ENCODE peak calls at places on chromosome 10, in six cellular contexts. Z is naive thymus-derived CD4-positive, alpha-beta T cell; R is HCT116; Q is ovary; A is OCI-LY7; U is cardiac muscle cell. I is an unnamed sample. For H3K4me1 and H3K36me3, the result is how much of the 10 kb centered on the place peaks cover.

GRCh38 chr10:48503293-48503911 is 101.5 kb downstream of the ARHGAP22 start:
- DNase-seq in Z (no peak), R (no peak), Q (no peak), A (no peak), U (no peak), I (no peak)

GRCh38 chr10:21720090-21720489 is 186.1 kb downstream of the MLLT10 start:
- DNase-seq in Z (no peak), R (no peak), Q (no peak), A (no peak), U (peak), I (peak)

GRCh38 chr10:78171633-78172032 is 138.0 kb downstream of the RPS24 start:
- DNase-seq in Z (no peak), R (no peak), Q (no peak), A (peak), U (no peak), I (peak)

GRCh38 chr10:17527530-17528146 is 73.2 kb upstream of the ST8SIA6 start:
- DNase-seq in Z (no peak), R (no peak), Q (no peak), A (no peak), U (no peak), I (peak)

GRCh38 chr10:123858907-123859650 is 32.5 kb downstream of the CPXM2 start:
- DNase-seq in Z (no peak), R (no peak), Q (no peak), A (no peak), U (no peak), I (no peak)

GRCh38 chr10:129545257-129545656 is 78.2 kb downstream of the MGMT start:
- DNase-seq in Z (no peak), R (no peak), Q (no peak), A (no peak), U (no peak), I (no peak)

GRCh38 chr10:33986515-33986914 is 652.0 kb upstream of the NRP1 start:
- DNase-seq in Z (no peak), R (no peak), Q (no peak), A (no peak), U (no peak), I (no peak)

GRCh38 chr10:99742240-99742639 is 10.2 kb downstream of the CUTC start:
- DNase-seq in Z (no peak), R (no peak), Q (no peak), A (no peak), U (no peak), I (no peak)

GRCh38 chr10:28217848-28218247 is 85.0 kb downstream of the MPP7 start:
- DNase-seq in Z (peak), R (peak), Q (no peak), A (no peak), U (no peak), I (no peak)

GRCh38 chr10:77319557-77319956 is 318.1 kb downstream of the KCNMA1 start:
- DNase-seq in Z (no peak), R (no peak), Q (no peak), A (no peak), U (no peak), I (no peak)

GRCh38 chr10:36759111-36759805 is 366.1 kb upstream of the ANKRD30A start:
- DNase-seq in Z (no peak), R (no peak), Q (no peak), A (no peak), U (no peak), I (no peak)

GRCh38 chr10:78149193-78149592 is 115.5 kb downstream of the RPS24 start:
- DNase-seq in Z (no peak), R (no peak), Q (no peak), A (no peak), U (no peak), I (no peak)

GRCh38 chr10:121455377-121455776 is 142.9 kb downstream of the FGFR2 start:
- DNase-seq in Z (no peak), R (no peak), Q (no peak), A (no peak), U (peak), I (no peak)

GRCh38 chr10:100019824-100020160 is 10.0 kb upstream of the DNMBP start:
- DNase-seq in Z (no peak), R (no peak), Q (no peak), A (peak), U (no peak), I (no peak)

GRCh38 chr10:9331583-9332008 is 1277.1 kb downstream of the GATA3 start:
- DNase-seq in Z (peak), R (peak), Q (no peak), A (peak), U (peak), I (peak)

GRCh38 chr10:102347236-102347828 is 48.2 kb upstream of the NFKB2 start:
- DNase-seq in Z (no peak), R (peak), Q (no peak), A (peak), U (peak), I (peak)

GRCh38 chr10:3136763-3137611 is 35.6 kb downstream of the PITRM1 start:
- DNase-seq in Z (no peak), R (no peak), Q (peak), A (no peak), U (no peak), I (no peak)

GRCh38 chr10:116767235-116767634 is 24.9 kb upstream of the HSPA12A start:
- DNase-seq in Z (no peak), R (no peak), Q (peak), A (no peak), U (no peak), I (no peak)

DNA sequence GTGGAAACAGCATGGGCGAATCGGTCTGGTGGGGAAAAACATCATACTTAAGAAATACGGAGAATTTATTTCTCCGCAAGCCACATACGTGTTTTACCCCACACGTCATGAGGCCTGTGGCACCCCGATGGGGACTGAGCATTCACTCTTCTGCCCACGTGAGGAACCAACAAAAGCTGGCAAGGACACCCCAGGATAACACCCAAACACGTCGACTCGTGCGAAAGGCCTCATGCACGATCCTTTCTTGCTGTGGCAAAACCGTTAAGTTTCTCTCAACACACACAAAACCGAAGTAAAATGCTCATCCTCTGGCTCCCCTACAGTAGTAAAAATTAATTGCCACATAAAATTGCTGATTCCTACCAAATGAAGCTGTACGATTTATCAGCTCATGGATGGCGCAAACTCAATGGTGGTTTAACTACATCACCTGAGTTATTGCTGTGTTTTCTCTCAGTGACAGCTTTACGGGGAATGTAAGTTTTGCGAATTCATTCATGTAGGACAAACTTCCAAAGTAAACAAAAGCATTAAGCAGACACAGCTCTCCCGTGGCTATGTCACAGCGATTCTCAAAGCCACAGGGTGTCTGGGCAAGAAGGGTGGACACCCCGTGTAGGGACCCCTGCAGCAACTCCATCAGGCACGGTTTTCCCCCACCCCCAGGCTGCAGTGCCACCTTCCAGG is 97.0 kb downstream of the CTBP2 start:
- DNase-seq in Z (no peak), R (no peak), Q (no peak), A (no peak), U (no peak), I (no peak)
- H3K4me1 ChIP-seq in Z (under half), R (half or more), Q (under half), A (half or more), U (under half), I (under half)

DNA sequence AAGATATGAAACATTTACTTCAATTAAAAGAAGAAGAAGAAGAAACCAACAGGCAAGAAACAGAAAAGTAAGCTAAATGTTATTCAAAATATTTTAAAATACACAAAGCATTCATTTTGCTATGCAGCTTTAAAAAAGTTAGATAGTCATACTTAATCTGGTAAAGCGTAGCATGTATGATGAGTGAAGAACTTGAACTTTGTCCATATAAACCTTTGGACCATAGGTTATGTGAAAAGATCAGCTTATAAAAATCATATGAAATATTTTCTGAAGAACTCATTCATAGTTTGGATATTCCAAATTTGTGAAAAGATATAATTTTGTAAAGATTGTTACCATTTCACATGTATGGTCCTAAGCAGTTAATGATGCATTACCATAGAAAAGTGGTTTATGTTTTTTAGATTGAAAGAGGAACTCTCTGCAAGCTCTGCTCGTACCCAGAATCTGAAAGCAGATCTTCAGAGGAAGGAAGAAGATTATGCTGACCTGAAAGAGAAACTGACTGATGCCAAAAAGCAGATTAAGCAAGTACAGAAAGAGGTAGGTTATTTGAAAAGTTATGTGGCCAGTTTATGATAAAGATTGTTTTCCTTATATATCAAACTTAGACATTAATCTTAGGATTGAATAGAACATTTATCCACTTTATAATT is 37.3 kb downstream of the KIF20B start:
- DNase-seq in Z (no peak), R (no peak), Q (no peak), A (peak), U (no peak), I (no peak)
- H3K36me3 ChIP-seq in Z (under half), R (under half), Q (under half), A (half or more), U (under half), I (half or more)

DNA sequence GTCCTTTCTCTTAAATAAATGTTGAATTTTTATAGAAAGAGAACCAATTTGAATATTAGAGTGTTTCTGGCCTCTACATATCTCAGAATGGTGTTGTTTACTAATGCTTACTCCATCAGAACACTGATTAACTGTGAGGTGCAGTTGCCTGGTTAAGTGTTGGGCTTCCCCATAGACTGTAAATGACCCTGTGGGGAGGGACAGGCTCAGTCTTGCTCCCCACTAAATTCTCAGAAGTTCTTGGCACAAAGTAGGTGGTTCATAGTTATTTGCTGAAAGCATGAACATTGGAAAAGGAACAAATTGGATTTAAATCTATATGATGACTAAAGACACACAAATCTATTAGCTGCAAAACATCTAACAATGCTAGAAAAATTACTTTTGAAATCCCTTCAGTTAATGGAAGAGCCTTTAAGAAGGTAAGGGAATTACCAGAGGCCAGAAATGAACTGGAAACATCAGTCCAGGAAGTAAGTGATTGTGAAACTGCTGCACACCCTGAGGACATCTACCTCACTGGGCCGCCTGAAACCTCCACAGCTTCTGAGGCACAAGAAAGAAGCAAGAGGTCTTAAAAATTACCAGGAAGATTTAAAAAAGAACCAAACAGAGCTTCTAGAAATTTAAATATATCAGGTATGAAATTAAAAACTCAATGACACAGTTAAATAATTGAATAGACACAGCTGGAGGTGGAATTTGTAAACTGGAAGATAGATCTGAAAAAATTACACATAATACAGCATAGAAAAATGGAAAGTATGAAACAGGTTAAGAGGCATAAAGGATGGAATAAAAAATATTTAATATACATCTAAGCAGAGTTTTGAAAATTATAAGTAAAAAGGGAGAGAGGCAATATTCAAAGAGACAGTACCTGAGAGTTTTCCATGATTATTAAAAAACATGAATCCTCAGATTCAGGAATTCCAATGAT is 17.8 kb upstream of the COMTD1 start:
- DNase-seq in Z (no peak), R (no peak), Q (no peak), A (no peak), U (no peak), I (no peak)
- H3K4me3 ChIP-seq in Z (no peak), R (no peak), Q (no peak), A (no peak), U (no peak), I (no peak)

DNA sequence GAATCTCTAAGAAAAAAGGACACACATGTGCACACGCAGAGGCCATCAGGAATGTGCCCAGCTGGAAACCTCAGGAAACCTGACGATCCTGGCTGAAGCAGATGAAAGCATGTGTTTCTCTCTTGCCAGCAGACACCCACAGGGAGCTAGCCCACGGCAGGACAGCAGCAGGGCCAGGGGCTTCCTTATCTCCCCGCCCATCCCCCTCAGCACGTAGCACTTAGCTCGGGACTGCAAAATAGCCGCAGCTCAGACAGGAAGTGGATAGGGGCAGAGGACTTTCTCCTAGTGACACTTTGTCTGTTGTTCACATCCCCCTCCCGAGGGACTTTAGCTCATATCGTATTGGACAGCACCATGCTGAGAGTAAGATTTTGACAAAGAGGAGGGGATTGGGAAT is 63.9 kb downstream of the MKI67 start:
- DNase-seq in Z (no peak), R (no peak), Q (no peak), A (peak), U (peak), I (no peak)
- H3K4me1 ChIP-seq in Z (half or more), R (under half), Q (under half), A (half or more), U (under half), I (under half)

GRCh38 chr10:68725016-68725415 is 4.0 kb downstream of the CCAR1 start:
- DNase-seq in Z (no peak), R (no peak), Q (no peak), A (no peak), U (no peak), I (no peak)
- H3K36me3 ChIP-seq in Z (under half), R (under half), Q (under half), A (half or more), U (under half), I (half or more)

GRCh38 chr10:97570146-97570788 is 2.3 kb upstream of the ANKRD2 start:
- DNase-seq in Z (no peak), R (no peak), Q (no peak), A (no peak), U (no peak), I (no peak)
- H3K4me3 ChIP-seq in Z (no peak), R (no peak), Q (no peak), A (no peak), U (no peak), I (no peak)

DNA sequence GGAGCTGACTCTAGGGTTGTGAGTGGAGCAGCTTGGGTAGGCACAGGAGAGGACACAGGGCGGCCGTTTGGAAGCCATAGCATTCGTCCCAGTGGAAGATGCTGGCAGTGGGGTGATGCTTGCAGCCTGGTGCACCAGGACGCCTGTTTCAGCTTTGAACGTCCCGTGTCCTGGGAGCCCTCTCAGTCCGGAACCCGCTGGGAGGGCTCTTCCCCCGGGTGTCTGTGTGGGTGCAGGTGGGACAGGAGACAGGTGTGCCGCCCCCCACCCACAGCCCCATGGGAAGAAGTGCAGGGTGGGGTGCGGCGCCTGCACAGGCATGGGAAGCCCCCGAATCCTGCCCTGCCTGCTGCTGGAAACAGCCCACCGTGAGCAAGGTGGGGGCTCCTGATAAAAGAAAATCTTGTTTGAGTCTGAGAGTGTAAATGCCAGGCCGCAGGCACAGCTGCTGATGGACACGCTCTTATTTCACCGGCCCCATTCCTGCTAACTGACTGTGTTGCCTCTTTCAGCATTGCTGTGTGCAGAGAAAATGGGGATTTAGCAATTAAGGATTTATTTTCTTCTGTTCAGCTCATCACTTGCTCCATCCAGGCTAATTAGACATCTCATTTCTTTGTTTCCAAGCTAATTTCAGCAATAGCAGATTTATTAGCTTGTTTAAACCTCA is 55.0 kb upstream of the DPYSL4 start:
- DNase-seq in Z (no peak), R (no peak), Q (peak), A (no peak), U (no peak), I (no peak)
- H3K4me1 ChIP-seq in Z (under half), R (under half), Q (under half), A (under half), U (under half), I (under half)

GRCh38 chr10:29469481-29470354 is 165.1 kb downstream of the SVIL start:
- DNase-seq in Z (no peak), R (no peak), Q (peak), A (no peak), U (no peak), I (no peak)
- H3K36me3 ChIP-seq in Z (half or more), R (under half), Q (under half), A (under half), U (half or more), I (half or more)

GRCh38 chr10:73858013-73858708 is 16.2 kb downstream of the CAMK2G start:
- DNase-seq in Z (no peak), R (no peak), Q (no peak), A (no peak), U (no peak), I (no peak)
- H3K4me3 ChIP-seq in Z (no peak), R (no peak), Q (no peak), A (no peak), U (no peak), I (no peak)

GRCh38 chr10:104325436-104326430 is 12.5 kb downstream of the ITPRIP start:
- DNase-seq in Z (no peak), R (no peak), Q (peak), A (no peak), U (no peak), I (no peak)
- H3K4me1 ChIP-seq in Z (half or more), R (under half), Q (under half), A (half or more), U (under half), I (under half)